ENCODE peak calls at places on chromosomes 7 and 10, in seven cellular contexts. P is upper lobe of right lung, D is heart right ventricle, B is fibroblast of pulmonary artery, T is fibroblast of mammary gland, G is gastrocnemius medialis, N is left ventricle myocardium inferior. C is an unnamed sample.

GRCh38 chr10:129161184-129161583 is 305.9 kb upstream of the MGMT start:
- DNase-seq in N (no peak), T (peak), B (peak), G (no peak), D (no peak), P (no peak), C (peak)

GRCh38 chr10:78028438-78029293 is 649 bp downstream of the POLR3A start:
- DNase-seq in G (peak), P (no peak), D (no peak), N (no peak), B (peak), T (peak), C (no peak)

GRCh38 chr7:13829914-13830603 is 159.4 kb downstream of the ETV1 start:
- DNase-seq in N (no peak), T (peak), B (peak), G (no peak), P (no peak), D (no peak), C (peak)

GRCh38 chr10:30996481-30996980 is 35.1 kb downstream of the ZNF438 start:
- DNase-seq in T (no peak), N (no peak), G (no peak), B (no peak), D (no peak), P (no peak), C (no peak)

GRCh38 chr7:132121987-132122386 is 454.3 kb downstream of the PLXNA4 start:
- DNase-seq in D (no peak), G (no peak), B (no peak), T (no peak), P (no peak), N (no peak), C (no peak)

GRCh38 chr7:41054960-41055700 is 647.8 kb downstream of the INHBA start:
- DNase-seq in P (no peak), G (no peak), D (no peak), T (no peak), B (no peak), N (no peak), C (no peak)

GRCh38 chr7:78587443-78588044 is 789.0 kb downstream of the PHTF2 start:
- DNase-seq in N (no peak), T (peak), D (no peak), P (no peak), B (peak), G (no peak), C (no peak)

GRCh38 chr10:121027390-121027789 is 176.2 kb downstream of the WDR11 start:
- DNase-seq in B (no peak), G (no peak), P (no peak), N (no peak), T (no peak), D (no peak), C (no peak)

GRCh38 chr10:16231734-16232133 is 205.1 kb upstream of the PTER start:
- DNase-seq in D (no peak), N (no peak), G (no peak), B (no peak), T (no peak), P (no peak), C (no peak)

DNA sequence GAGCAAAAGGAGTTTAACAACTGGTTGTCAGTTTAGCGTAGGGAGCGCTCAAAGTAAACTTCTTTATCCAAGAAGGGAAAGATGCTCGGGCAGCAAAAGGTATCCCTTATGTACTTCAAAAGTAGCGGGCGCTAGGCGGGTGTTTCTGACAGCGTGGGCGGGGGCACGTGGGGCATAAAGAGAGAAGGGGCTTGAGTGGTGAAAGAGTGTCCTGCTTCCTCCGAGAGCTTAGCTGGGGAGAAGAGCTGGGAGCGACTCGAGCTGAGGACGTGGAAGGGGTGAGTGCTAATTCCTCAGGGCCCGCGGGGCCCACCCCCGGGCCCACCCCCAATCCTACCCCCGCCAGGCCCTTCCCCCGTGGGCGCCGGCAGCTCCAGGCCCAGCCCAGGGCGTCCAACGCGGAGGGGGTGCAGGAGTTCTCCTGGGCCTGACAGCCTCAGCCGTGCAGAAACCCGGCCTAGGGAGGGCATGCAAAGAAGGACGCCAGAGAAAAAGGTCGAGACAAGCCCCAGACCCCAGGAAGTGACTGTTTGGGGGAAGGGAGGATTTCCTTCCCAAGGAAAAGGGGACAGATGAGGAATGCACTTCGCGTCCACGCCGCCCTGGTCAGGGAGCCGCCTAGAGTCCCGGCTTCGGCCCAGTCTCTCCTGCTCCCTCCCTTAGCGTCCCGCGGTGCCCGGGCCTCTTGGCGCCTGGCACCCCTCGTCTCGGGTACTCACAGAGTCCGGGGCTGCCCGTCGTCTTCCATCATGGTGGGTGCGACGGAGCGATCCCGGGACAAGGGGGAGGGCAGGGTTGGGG is 849 bp downstream of the TIAL1 start:
- DNase-seq in D (peak), P (peak), N (peak), T (peak), B (peak), G (peak), C (no peak)
- H3K4me3 ChIP-seq in D (peak), P (peak), N (peak), T (peak), B (peak), G (peak), C (peak)

GRCh38 chr7:114649689-114650088 is 235.1 kb downstream of the FOXP2 start:
- DNase-seq in N (no peak), B (no peak), G (no peak), D (no peak), T (no peak), P (no peak), C (no peak)
- TF ChIP-seq CTCF in N (no peak), B (no peak), G (no peak), D (no peak), T (no peak), P (no peak), C (no peak)

GRCh38 chr7:3065724-3066143 is 22.1 kb upstream of the CARD11 start:
- DNase-seq in D (peak), B (peak), N (no peak), P (no peak), G (no peak), T (peak), C (no peak)

GRCh38 chr7:3066506-3066905 is 22.8 kb upstream of the CARD11 start:
- DNase-seq in D (no peak), G (no peak), T (no peak), B (no peak), N (no peak), P (no peak), C (no peak)

GRCh38 chr7:3067193-3067592 is 23.5 kb upstream of the CARD11 start:
- DNase-seq in D (no peak), P (no peak), B (no peak), T (no peak), G (no peak), N (no peak), C (no peak)

GRCh38 chr7:3064077-3064476 is 20.4 kb upstream of the CARD11 start:
- DNase-seq in N (no peak), D (no peak), P (no peak), G (no peak), T (no peak), B (no peak), C (no peak)

DNA sequence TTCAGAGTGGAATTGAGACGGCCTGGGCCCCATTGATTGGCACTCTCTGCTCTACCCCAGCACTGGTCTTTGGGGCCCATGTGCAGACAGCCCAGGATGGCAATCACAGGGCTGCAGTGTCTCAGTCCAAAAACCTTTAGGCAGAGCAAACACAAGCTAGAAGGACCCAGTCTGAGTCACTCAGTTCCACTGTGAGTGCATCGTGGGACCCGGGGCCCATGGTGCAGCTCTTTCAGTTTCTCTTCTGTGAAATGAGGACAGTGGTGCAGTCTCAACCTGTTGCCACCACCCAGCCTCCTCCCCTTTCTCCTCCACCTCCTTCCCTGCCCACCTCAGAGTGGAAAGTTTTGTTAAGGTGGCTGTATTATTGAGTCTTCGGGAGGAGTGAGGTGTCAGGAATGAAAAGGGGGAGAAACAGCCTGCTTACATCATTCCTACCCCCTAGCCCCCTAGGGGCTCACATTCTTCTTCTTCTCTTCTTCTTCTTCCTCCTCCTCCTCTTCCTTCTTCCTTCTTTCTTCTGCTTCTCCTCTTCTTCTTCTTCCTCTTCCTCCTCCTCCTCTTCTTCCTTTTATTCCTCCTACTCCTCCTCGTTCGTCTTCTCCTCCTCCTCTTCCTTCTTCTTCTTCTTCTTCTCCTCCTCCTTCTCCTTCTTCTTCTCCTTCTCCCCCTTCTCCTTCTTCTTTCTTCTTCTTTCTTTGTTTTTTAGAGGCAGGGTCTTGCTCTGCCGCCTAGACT is 19.5 kb upstream of the CARD11 start:
- DNase-seq in N (no peak), T (no peak), G (no peak), B (no peak), P (no peak), D (no peak), C (no peak)
- H3K4me3 ChIP-seq in N (no peak), T (no peak), G (no peak), B (no peak), P (no peak), D (no peak), C (no peak)

GRCh38 chr10:110354322-110354766 is 49.6 kb upstream of the SMNDC1 start:
- DNase-seq in P (peak), T (peak), B (peak), D (peak), G (no peak), N (peak), C (peak)
- TF ChIP-seq CTCF in P (peak), T (peak), B (peak), D (peak), G (peak), N (peak), C (peak)

GRCh38 chr7:44572771-44573170 is 937 bp downstream of the DDX56 start:
- DNase-seq in T (no peak), B (no peak), P (no peak), D (no peak), N (no peak), G (no peak), C (no peak)

GRCh38 chr7:44568771-44569560 is 4.7 kb downstream of the DDX56 start:
- DNase-seq in T (no peak), N (no peak), D (no peak), P (no peak), B (no peak), G (no peak), C (no peak)

GRCh38 chr7:44566680-44567079 is 7.0 kb downstream of the DDX56 start:
- DNase-seq in B (no peak), N (no peak), P (no peak), D (no peak), T (no peak), G (no peak), C (no peak)

GRCh38 chr7:44567884-44568283 is 5.8 kb downstream of the DDX56 start:
- DNase-seq in B (no peak), T (no peak), P (no peak), D (no peak), N (no peak), G (no peak), C (no peak)

DNA sequence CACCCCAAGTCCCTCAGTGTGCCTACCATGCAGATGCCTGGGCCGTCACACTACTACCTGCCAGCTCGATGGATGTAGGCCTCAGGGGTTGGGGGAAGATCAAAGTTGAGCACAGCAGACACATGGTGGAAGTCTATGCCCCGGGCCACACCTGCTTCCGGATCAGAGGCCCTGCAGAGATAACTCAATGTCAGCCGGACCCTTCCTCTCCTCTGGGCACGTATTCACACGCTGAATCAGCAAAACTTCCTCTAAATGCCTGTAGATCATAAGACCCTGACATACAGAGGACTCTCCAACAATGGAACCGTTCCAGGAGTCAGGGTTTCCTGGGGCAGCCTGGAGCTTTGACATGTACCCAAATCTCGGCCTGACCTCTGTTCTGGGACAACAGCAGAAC is 3.8 kb downstream of the DDX56 start:
- DNase-seq in N (no peak), D (no peak), T (no peak), P (no peak), G (no peak), B (no peak), C (no peak)
- H3K4me3 ChIP-seq in N (no peak), D (no peak), T (no peak), P (no peak), G (no peak), B (no peak), C (no peak)

C was measured in astrocyte of the cerebellum.